ENCODE peak calls at places on chromosomes 12 and 14, in seven cellular contexts. P, O, T, Z, F, V and J are unnamed samples.

GRCh38 chr14:56273151-56273550 is 154.9 kb downstream of the PELI2 start:
- DNase-seq in P (peak; percentile 63), O (no peak), T (no peak), Z (no peak), F (peak; percentile 15), V (peak; percentile 46), J (no peak)

GRCh38 chr12:120855823-120856589 is 48.2 kb downstream of the SPPL3 start:
- DNase-seq in P (no peak), O (no peak), T (no peak), Z (no peak), F (no peak), V (no peak), J (no peak)

GRCh38 chr12:47601071-47601470 is 104.8 kb downstream of the RPAP3 start:
- DNase-seq in P (no peak), O (no peak), T (no peak), Z (no peak), F (no peak), V (no peak), J (no peak)

GRCh38 chr14:82075566-82075965 is 541.9 kb upstream of the SEL1L start:
- DNase-seq in P (no peak), O (peak; percentile 16), T (no peak), Z (peak; percentile 60), F (no peak), V (no peak), J (no peak)

GRCh38 chr12:45183263-45183662 is 32.6 kb upstream of the ANO6 start:
- DNase-seq in P (no peak), O (no peak), T (no peak), Z (no peak), F (peak; percentile 50), V (peak; percentile 3), J (no peak)

GRCh38 chr14:83120187-83120586 is 1586.5 kb upstream of the SEL1L start:
- DNase-seq in P (no peak), O (no peak), T (no peak), Z (no peak), F (no peak), V (no peak), J (peak; percentile 3)

GRCh38 chr12:91667698-91668097 is 477.9 kb downstream of the BTG1 start:
- DNase-seq in P (no peak), O (no peak), T (no peak), Z (no peak), F (no peak), V (no peak), J (no peak)

GRCh38 chr12:43285248-43285647 is 266.8 kb downstream of the ADAMTS20 start:
- DNase-seq in P (no peak), O (no peak), T (no peak), Z (no peak), F (peak; percentile 85), V (peak; percentile 98), J (peak; percentile 90)

GRCh38 chr12:69065804-69066203 is 132.8 kb upstream of the CPM start:
- DNase-seq in P (no peak), O (no peak), T (no peak), Z (no peak), F (peak; percentile 72), V (no peak), J (no peak)

GRCh38 chr14:86779416-86779815 is 1213.6 kb downstream of the GALC start:
- DNase-seq in P (no peak), O (no peak), T (no peak), Z (no peak), F (peak; percentile 35), V (peak; percentile 38), J (peak; percentile 56)

GRCh38 chr12:47028981-47029708 is 50.3 kb upstream of the PCED1B start:
- DNase-seq in P (no peak), O (no peak), T (no peak), Z (no peak), F (no peak), V (no peak), J (no peak)

GRCh38 chr12:77343291-77343690 is 277.9 kb upstream of the E2F7 start:
- DNase-seq in P (no peak), O (no peak), T (no peak), Z (no peak), F (peak; percentile 39), V (peak; percentile 58), J (peak; percentile 71)

GRCh38 chr14:34436118-34436905 is 25.7 kb downstream of the SPTSSA start:
- DNase-seq in P (no peak), O (no peak), T (no peak), Z (no peak), F (peak; percentile 75), V (peak; percentile 73), J (no peak)

GRCh38 chr14:102991376-102991775 is 66.0 kb downstream of the CDC42BPB start:
- DNase-seq in P (no peak), O (no peak), T (no peak), Z (no peak), F (no peak), V (no peak), J (no peak)

GRCh38 chr14:93961610-93962009 is 14.8 kb downstream of the ASB2 start:
- DNase-seq in P (no peak), O (no peak), T (no peak), Z (no peak), F (no peak), V (no peak), J (no peak)

GRCh38 chr14:69620211-69620611 is 8.8 kb downstream of the SUSD6 start:
- DNase-seq in P (no peak), O (no peak), T (no peak), Z (no peak), F (no peak), V (peak; percentile 53), J (no peak)

GRCh38 chr12:108839011-108839889 is 18.1 kb downstream of the SSH1 start:
- DNase-seq in P (peak; percentile 79), O (peak; percentile 51), T (peak; percentile 92), Z (no peak), F (peak; percentile 70), V (peak; percentile 82), J (no peak)

GRCh38 chr14:77607741-77608302 is 8.6 kb downstream of the SPTLC2 start:
- DNase-seq in P (no peak), O (no peak), T (no peak), Z (no peak), F (no peak), V (no peak), J (no peak)

GRCh38 chr14:70789361-70789760 is 20.0 kb downstream of the MAP3K9 start:
- DNase-seq in P (no peak), O (no peak), T (no peak), Z (no peak), F (peak; percentile 28), V (peak; percentile 61), J (no peak)

GRCh38 chr14:60310086-60310684 is 61.2 kb downstream of the PPM1A start:
- DNase-seq in P (no peak), O (no peak), T (no peak), Z (no peak), F (no peak), V (no peak), J (no peak)

GRCh38 chr12:106275458-106275857 is 27.1 kb upstream of the TCP11L2 start:
- DNase-seq in P (no peak), O (no peak), T (no peak), Z (no peak), F (no peak), V (no peak), J (no peak)

GRCh38 chr12:44654641-44655625 is 221.2 kb downstream of the NELL2 start:
- DNase-seq in P (no peak), O (no peak), T (no peak), Z (no peak), F (no peak), V (no peak), J (no peak)

GRCh38 chr14:94769413-94770250 is at the start of gene GSC:
- DNase-seq in P (peak; percentile 82), O (peak; percentile 26), T (peak; percentile 68), Z (no peak), F (no peak), V (peak; percentile 15), J (peak; percentile 6)

GRCh38 chr12:52210925-52211650 is 19.3 kb upstream of the KRT80 start:
- DNase-seq in P (no peak), O (no peak), T (peak; percentile 53), Z (no peak), F (no peak), V (no peak), J (no peak)

GRCh38 chr12:110829308-110829707 is 17.5 kb upstream of the CCDC63 start:
- DNase-seq in P (no peak), O (no peak), T (no peak), Z (no peak), F (no peak), V (no peak), J (no peak)

GRCh38 chr12:110822821-110823415 is 23.9 kb upstream of the CCDC63 start:
- DNase-seq in P (no peak), O (no peak), T (no peak), Z (no peak), F (no peak), V (no peak), J (no peak)

GRCh38 chr12:110824342-110824741 is 22.4 kb upstream of the CCDC63 start:
- DNase-seq in P (no peak), O (no peak), T (no peak), Z (no peak), F (no peak), V (no peak), J (no peak)

GRCh38 chr12:110825530-110825929 is 21.3 kb upstream of the CCDC63 start:
- DNase-seq in P (no peak), O (no peak), T (no peak), Z (no peak), F (no peak), V (no peak), J (no peak)

GRCh38 chr12:110826592-110827200 is 20.1 kb upstream of the CCDC63 start:
- DNase-seq in P (peak; percentile 92), O (peak; percentile 88), T (peak; percentile 91), Z (peak; percentile 85), F (peak; percentile 82), V (peak; percentile 50), J (peak; percentile 53)
- H3K27ac ChIP-seq in P (no peak overlapping the region), O (no peak overlapping the region), T (no peak overlapping the region), Z (no peak overlapping the region), F (no peak overlapping the region), V (no peak overlapping the region), J (no peak overlapping the region)

GRCh38 chr12:132166093-132166492 is 21.8 kb downstream of the NOC4L start:
- DNase-seq in P (no peak), O (no peak), T (no peak), Z (no peak), F (no peak), V (no peak), J (no peak)
- H3K4me1 ChIP-seq in P (no peaks in the 10 kb centered on the region), O (peaks cover 4% of the 10 kb centered on the region), T (peaks cover 17% of the 10 kb centered on the region), Z (peaks cover 4% of the 10 kb centered on the region), F (peaks cover 9% of the 10 kb centered on the region), V (peaks cover 21% of the 10 kb centered on the region), J (no peaks in the 10 kb centered on the region)

GRCh38 chr12:111438501-111438900 is 32.8 kb downstream of the SH2B3 start:
- DNase-seq in P (no peak), O (no peak), T (no peak), Z (no peak), F (peak; percentile 25), V (peak; percentile 68), J (peak; percentile 58)
- H3K27ac ChIP-seq in P (peak overlapping the region; percentile 23), O (peak overlapping the region; percentile 97), T (no peak overlapping the region), Z (peak overlapping the region; percentile 43), F (peak overlapping the region; percentile 30), V (peak overlapping the region; percentile 71), J (no peak overlapping the region)

GRCh38 chr12:93195511-93195910 is 182.2 kb upstream of the NUDT4 start:
- DNase-seq in P (no peak), O (no peak), T (no peak), Z (no peak), F (no peak), V (no peak), J (no peak)
- H3K4me1 ChIP-seq in P (peaks cover 62% of the 10 kb centered on the region), O (peaks cover 33% of the 10 kb centered on the region), T (peaks cover 39% of the 10 kb centered on the region), Z (no peaks in the 10 kb centered on the region), F (peaks cover 6% of the 10 kb centered on the region), V (peaks cover 38% of the 10 kb centered on the region), J (no peaks in the 10 kb centered on the region)

GRCh38 chr12:113259499-113259953 is 38.3 kb downstream of the TPCN1 start:
- DNase-seq in P (peak; percentile 97), O (peak; percentile 91), T (peak; percentile 94), Z (peak; percentile 97), F (peak; percentile 62), V (no peak), J (no peak)
- H3K27ac ChIP-seq in P (peak overlapping the region; percentile 75), O (peak overlapping the region; percentile 99), T (peak overlapping the region; percentile 68), Z (peak overlapping the region; percentile 49), F (no peak overlapping the region), V (no peak overlapping the region), J (no peak overlapping the region)